ENCODE peak calls at places on chromosome 12, in four cellular contexts. V is esophagus squamous epithelium, U is hepatocyte, S is pancreas. Y is an unnamed sample.

GRCh38 chr12:11814362-11814761 is 164.9 kb downstream of the ETV6 start:
- DNase-seq in V (no peak), S (no peak), U (peak), Y (no peak)

GRCh38 chr12:100716949-100717732 is 77.4 kb upstream of the ANO4 start:
- DNase-seq in U (peak), S (no peak), V (no peak), Y (no peak)

GRCh38 chr12:118307069-118307954 is 65.4 kb downstream of the TAOK3 start:
- DNase-seq in S (no peak), V (no peak), U (no peak), Y (peak)

GRCh38 chr12:109458086-109458485 is 19.0 kb downstream of the KCTD10 start:
- DNase-seq in S (no peak), V (no peak), U (no peak), Y (no peak)

GRCh38 chr12:108962256-108962655 is 58.6 kb downstream of the SVOP start:
- DNase-seq in V (no peak), U (no peak), S (no peak), Y (no peak)

GRCh38 chr12:1457901-1458300 is 136.5 kb downstream of the FBXL14 start:
- DNase-seq in V (no peak), U (no peak), S (no peak), Y (no peak)

GRCh38 chr12:64385468-64385867 is 5.1 kb downstream of the C12orf56 start:
- DNase-seq in S (no peak), U (no peak), V (no peak), Y (no peak)

GRCh38 chr12:30694971-30695326 is 720 bp downstream of the IPO8 start:
- DNase-seq in V (no peak), S (peak), U (peak), Y (no peak)

GRCh38 chr12:116484807-116485206 is 74.4 kb upstream of the MAP1LC3B2 start:
- DNase-seq in U (no peak), V (no peak), S (no peak), Y (no peak)

GRCh38 chr12:39692258-39692853 is 72.8 kb upstream of the ABCD2 start:
- DNase-seq in S (no peak), V (no peak), U (no peak), Y (no peak)

GRCh38 chr12:10169094-10169493 is 2.8 kb downstream of the OLR1 start:
- DNase-seq in S (no peak), V (no peak), U (no peak), Y (no peak)

GRCh38 chr12:46702581-46703344 is 123.0 kb downstream of the SLC38A4 start:
- DNase-seq in V (no peak), S (no peak), U (no peak), Y (no peak)

GRCh38 chr12:24821691-24822090 is 127.2 kb downstream of the BCAT1 start:
- DNase-seq in V (no peak), S (no peak), U (peak), Y (peak)
- TF ChIP-seq CTCF in V (no peak), S (no peak), U (no peak), Y (no peak)

GRCh38 chr12:54701940-54702592 is 53.9 kb upstream of the DCD start:
- DNase-seq in S (no peak), U (peak), V (no peak), Y (no peak)
- TF ChIP-seq CTCF in S (peak), U (peak), V (no peak), Y (peak)

DNA sequence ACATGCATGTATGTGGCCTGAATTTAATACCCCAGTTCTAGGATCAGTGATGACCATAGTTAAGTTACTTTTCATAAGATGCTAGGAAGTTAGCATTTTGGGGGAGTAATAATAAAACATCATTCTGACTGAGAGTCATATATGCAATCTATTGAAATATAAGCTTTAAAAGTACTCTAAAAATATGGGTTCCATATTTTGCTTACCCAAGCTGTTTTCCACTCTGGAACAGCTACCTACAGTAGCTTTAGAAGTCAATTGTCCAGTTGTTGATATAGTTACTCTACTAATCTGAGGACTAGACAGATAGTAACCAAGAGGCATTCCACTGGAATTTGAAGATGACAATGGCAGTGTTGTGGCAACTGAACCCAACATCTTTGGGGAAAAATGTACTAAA is 4.0 kb downstream of the LMNTD1 start:
- DNase-seq in V (no peak), U (no peak), S (no peak), Y (no peak)
- TF ChIP-seq CTCF in V (no peak), U (no peak), S (no peak), Y (no peak)

DNA sequence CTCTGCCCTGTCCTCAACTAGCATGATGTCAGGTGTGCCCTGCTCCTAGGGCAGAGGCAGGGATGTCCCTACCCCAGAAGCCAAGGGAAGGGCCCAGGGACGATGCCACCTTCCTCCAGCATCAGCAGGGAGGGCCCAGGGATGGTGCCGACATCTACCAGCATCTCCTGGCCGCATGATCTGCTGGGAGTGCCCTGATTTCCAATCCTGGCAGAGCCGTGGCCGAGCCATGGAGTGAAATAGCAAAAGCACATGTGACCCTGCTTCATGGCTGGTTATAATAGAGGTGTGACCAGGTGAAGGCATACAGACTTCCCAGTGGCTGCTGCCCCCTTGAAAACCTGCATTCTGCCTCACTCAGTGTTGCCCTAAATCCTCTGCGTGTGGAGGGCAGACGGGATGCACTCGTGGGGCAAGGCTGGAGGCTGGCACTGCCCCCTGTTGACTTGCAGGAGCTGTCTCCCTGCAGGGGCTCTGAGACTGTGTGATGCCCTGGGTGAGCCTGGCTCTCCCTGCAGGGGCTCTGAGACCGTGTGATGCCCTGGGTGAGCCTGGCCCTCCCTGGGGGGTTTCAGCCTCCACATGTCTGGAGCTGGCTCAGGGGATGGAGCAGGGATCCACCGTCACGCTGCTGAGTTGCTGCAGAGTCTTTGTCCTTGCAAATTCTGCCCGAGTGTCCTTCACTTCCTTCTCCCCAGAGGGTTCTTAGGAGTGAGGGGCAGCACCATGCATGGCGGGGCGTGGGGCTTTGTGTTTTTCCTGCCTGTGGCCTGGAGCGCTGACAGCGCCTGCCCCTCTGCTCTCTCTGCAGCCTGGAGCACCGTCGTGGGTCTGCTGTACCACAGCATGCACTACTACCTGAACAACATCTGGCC is 51.7 kb downstream of the ADGRD1 start:
- DNase-seq in U (no peak), V (no peak), S (no peak), Y (no peak)
- TF ChIP-seq CTCF in U (no peak), V (no peak), S (no peak), Y (peak)

GRCh38 chr12:124392271-124392990 is 97.5 kb downstream of the RFLNA start:
- DNase-seq in V (no peak), U (no peak), S (no peak), Y (no peak)
- TF ChIP-seq CTCF in V (no peak), U (peak), S (no peak), Y (peak)

GRCh38 chr12:76332606-76333005 is 15.6 kb downstream of the BBS10 start:
- DNase-seq in V (no peak), S (no peak), U (no peak), Y (no peak)

GRCh38 chr12:76329606-76330005 is 18.6 kb downstream of the BBS10 start:
- DNase-seq in U (no peak), V (no peak), S (no peak), Y (no peak)

GRCh38 chr12:76329163-76329562 is 19.1 kb downstream of the BBS10 start:
- DNase-seq in U (peak), S (no peak), V (no peak), Y (no peak)
- TF ChIP-seq CTCF in U (no peak), S (no peak), V (no peak), Y (no peak)

DNA sequence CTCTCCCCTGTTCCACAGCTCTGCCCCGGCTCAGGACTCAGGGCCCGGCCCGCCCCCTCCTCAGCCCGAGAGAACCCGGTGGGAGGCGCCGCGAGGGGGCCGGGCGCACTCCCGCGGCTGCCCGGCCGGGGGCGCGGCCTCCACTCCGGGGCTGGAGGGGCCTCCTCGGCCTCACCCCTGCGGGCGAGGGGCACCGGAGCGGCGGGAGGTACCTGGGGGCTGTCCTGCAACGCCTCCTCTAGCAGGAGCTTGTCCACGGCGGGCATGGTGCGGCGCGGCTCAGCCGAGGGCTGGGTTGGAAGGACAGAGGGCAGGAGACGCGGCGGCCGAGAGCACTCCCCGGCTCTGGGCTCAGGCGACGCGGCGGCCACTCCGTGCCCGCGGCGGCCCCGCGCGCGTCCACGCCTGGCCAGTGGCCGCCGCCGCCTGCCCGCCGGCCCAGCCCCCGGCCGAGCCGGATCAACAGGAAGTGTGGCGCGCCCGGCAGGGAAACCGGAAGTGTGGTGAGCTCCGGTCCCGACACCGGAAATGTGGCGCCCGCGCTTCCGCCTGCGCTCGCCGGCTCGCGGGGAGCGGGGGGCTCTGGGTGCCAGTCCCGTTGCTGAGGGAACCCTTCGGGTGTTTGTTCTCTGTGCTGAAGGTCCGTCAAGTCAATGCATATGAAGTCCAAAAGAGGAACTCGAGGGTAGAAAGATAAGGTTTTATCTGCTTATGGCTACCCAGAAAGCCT is at the start of gene APPL2:
- DNase-seq in S (peak), U (peak), V (peak), Y (peak)
- TF ChIP-seq CTCF in S (peak), U (peak), V (no peak), Y (peak)

GRCh38 chr12:68067762-68068376 is 78.6 kb downstream of the IFNG-AS1 start:
- DNase-seq in V (no peak), U (no peak), S (no peak), Y (no peak)
- TF ChIP-seq CTCF in V (no peak), U (no peak), S (no peak), Y (peak)

Y was measured in GM12864.